ENCODE peak calls at places on chromosomes 12 and 14, in six cellular contexts. One of them, this sample, is unnamed.

GRCh38 chr12:26845984-26846383 is 13.0 kb upstream of the ITPR2 start:
- DNase-seq in LoVo: no peak
- DNase-seq in M059J: peak
- DNase-seq in HTR-8/SVneo: no peak
- DNase-seq in endothelial cell: no peak
- DNase-seq in activated CD8-positive, alpha-beta memory T cell treated with anti-CD3 and anti-CD28 coated beads, Interleukin-2, amount 50 U/mL, for 4 hours: no peak
- DNase-seq in this sample: no peak

GRCh38 chr14:55423969-55424368 is 12.3 kb upstream of the ATG14 start:
- DNase-seq in activated CD8-positive, alpha-beta memory T cell treated with anti-CD3 and anti-CD28 coated beads, Interleukin-2, amount 50 U/mL, for 4 hours: no peak
- DNase-seq in LoVo: peak
- DNase-seq in HTR-8/SVneo: no peak
- DNase-seq in M059J: no peak
- DNase-seq in endothelial cell: no peak
- DNase-seq in this sample: no peak

GRCh38 chr12:52280319-52280795 is 5.9 kb downstream of the KRT86 start:
- DNase-seq in LoVo: peak
- DNase-seq in M059J: peak
- DNase-seq in HTR-8/SVneo: peak
- DNase-seq in activated CD8-positive, alpha-beta memory T cell treated with anti-CD3 and anti-CD28 coated beads, Interleukin-2, amount 50 U/mL, for 4 hours: no peak
- DNase-seq in endothelial cell: no peak
- DNase-seq in this sample: no peak

GRCh38 chr12:2639020-2639298 is 155.8 kb upstream of the FKBP4 start:
- DNase-seq in endothelial cell: no peak
- DNase-seq in activated CD8-positive, alpha-beta memory T cell treated with anti-CD3 and anti-CD28 coated beads, Interleukin-2, amount 50 U/mL, for 4 hours: no peak
- DNase-seq in LoVo: no peak
- DNase-seq in M059J: no peak
- DNase-seq in HTR-8/SVneo: no peak
- DNase-seq in this sample: no peak

GRCh38 chr12:68939500-68939899 is 6.5 kb upstream of the CPM start:
- DNase-seq in LoVo: no peak
- DNase-seq in HTR-8/SVneo: no peak
- DNase-seq in endothelial cell: no peak
- DNase-seq in M059J: no peak
- DNase-seq in activated CD8-positive, alpha-beta memory T cell treated with anti-CD3 and anti-CD28 coated beads, Interleukin-2, amount 50 U/mL, for 4 hours: no peak
- DNase-seq in this sample: no peak

GRCh38 chr12:57248934-57249742 is 1.8 kb downstream of the STAC3 start:
- DNase-seq in endothelial cell: no peak
- DNase-seq in HTR-8/SVneo: no peak
- DNase-seq in M059J: no peak
- DNase-seq in activated CD8-positive, alpha-beta memory T cell treated with anti-CD3 and anti-CD28 coated beads, Interleukin-2, amount 50 U/mL, for 4 hours: no peak
- DNase-seq in LoVo: no peak
- DNase-seq in this sample: no peak

GRCh38 chr14:20683896-20684661 is at the start of gene RNASE4:
- DNase-seq in LoVo: peak
- DNase-seq in endothelial cell: peak
- DNase-seq in M059J: peak
- DNase-seq in HTR-8/SVneo: no peak
- DNase-seq in activated CD8-positive, alpha-beta memory T cell treated with anti-CD3 and anti-CD28 coated beads, Interleukin-2, amount 50 U/mL, for 4 hours: peak
- DNase-seq in this sample: peak

GRCh38 chr12:17809206-17809605 is 280.8 kb downstream of the RERGL start:
- DNase-seq in endothelial cell: no peak
- DNase-seq in HTR-8/SVneo: no peak
- DNase-seq in M059J: no peak
- DNase-seq in LoVo: no peak
- DNase-seq in activated CD8-positive, alpha-beta memory T cell treated with anti-CD3 and anti-CD28 coated beads, Interleukin-2, amount 50 U/mL, for 4 hours: no peak
- DNase-seq in this sample: no peak

GRCh38 chr12:51020448-51021182 is 5.6 kb downstream of the SLC11A2 start:
- DNase-seq in HTR-8/SVneo: no peak
- DNase-seq in activated CD8-positive, alpha-beta memory T cell treated with anti-CD3 and anti-CD28 coated beads, Interleukin-2, amount 50 U/mL, for 4 hours: no peak
- DNase-seq in M059J: no peak
- DNase-seq in LoVo: no peak
- DNase-seq in endothelial cell: no peak
- DNase-seq in this sample: no peak

GRCh38 chr14:100522616-100523021 is 64.6 kb downstream of the BEGAIN start:
- DNase-seq in activated CD8-positive, alpha-beta memory T cell treated with anti-CD3 and anti-CD28 coated beads, Interleukin-2, amount 50 U/mL, for 4 hours: no peak
- DNase-seq in LoVo: no peak
- DNase-seq in endothelial cell: no peak
- DNase-seq in M059J: no peak
- DNase-seq in HTR-8/SVneo: no peak
- DNase-seq in this sample: peak

GRCh38 chr14:28768549-28768870 is 1.9 kb downstream of the FOXG1 start:
- DNase-seq in LoVo: no peak
- DNase-seq in endothelial cell: no peak
- DNase-seq in activated CD8-positive, alpha-beta memory T cell treated with anti-CD3 and anti-CD28 coated beads, Interleukin-2, amount 50 U/mL, for 4 hours: no peak
- DNase-seq in M059J: no peak
- DNase-seq in HTR-8/SVneo: no peak
- DNase-seq in this sample: no peak

GRCh38 chr12:98572010-98572409 is 21.5 kb upstream of the SLC25A3 start:
- DNase-seq in LoVo: no peak
- DNase-seq in endothelial cell: no peak
- DNase-seq in M059J: no peak
- DNase-seq in HTR-8/SVneo: no peak
- DNase-seq in activated CD8-positive, alpha-beta memory T cell treated with anti-CD3 and anti-CD28 coated beads, Interleukin-2, amount 50 U/mL, for 4 hours: no peak
- DNase-seq in this sample: no peak

GRCh38 chr12:115846516-115846915 is 431.0 kb downstream of the MED13L start:
- DNase-seq in endothelial cell: no peak
- DNase-seq in M059J: no peak
- DNase-seq in LoVo: no peak
- DNase-seq in activated CD8-positive, alpha-beta memory T cell treated with anti-CD3 and anti-CD28 coated beads, Interleukin-2, amount 50 U/mL, for 4 hours: no peak
- DNase-seq in HTR-8/SVneo: no peak
- DNase-seq in this sample: no peak

GRCh38 chr12:132393991-132394949 is 64.9 kb upstream of the GALNT9 start:
- DNase-seq in LoVo: peak
- DNase-seq in HTR-8/SVneo: peak
- DNase-seq in M059J: peak
- DNase-seq in activated CD8-positive, alpha-beta memory T cell treated with anti-CD3 and anti-CD28 coated beads, Interleukin-2, amount 50 U/mL, for 4 hours: no peak
- DNase-seq in endothelial cell: no peak
- DNase-seq in this sample: no peak

GRCh38 chr14:57834961-57835360 is 30.9 kb downstream of the SLC35F4 start:
- DNase-seq in M059J: no peak
- DNase-seq in endothelial cell: no peak
- DNase-seq in LoVo: no peak
- DNase-seq in HTR-8/SVneo: no peak
- DNase-seq in activated CD8-positive, alpha-beta memory T cell treated with anti-CD3 and anti-CD28 coated beads, Interleukin-2, amount 50 U/mL, for 4 hours: no peak
- DNase-seq in this sample: no peak

GRCh38 chr14:22370084-22370847 is 218.8 kb downstream of the DAD1 start:
- DNase-seq in activated CD8-positive, alpha-beta memory T cell treated with anti-CD3 and anti-CD28 coated beads, Interleukin-2, amount 50 U/mL, for 4 hours: no peak
- DNase-seq in endothelial cell: no peak
- DNase-seq in HTR-8/SVneo: no peak
- DNase-seq in M059J: peak
- DNase-seq in LoVo: no peak
- DNase-seq in this sample: no peak

GRCh38 chr12:96401061-96401871 is 1.0 kb upstream of the CDK17 start:
- DNase-seq in HTR-8/SVneo: peak
- DNase-seq in endothelial cell: peak
- DNase-seq in activated CD8-positive, alpha-beta memory T cell treated with anti-CD3 and anti-CD28 coated beads, Interleukin-2, amount 50 U/mL, for 4 hours: peak
- DNase-seq in M059J: peak
- DNase-seq in LoVo: peak
- DNase-seq in this sample: no peak

GRCh38 chr14:85342858-85343607 is 186.9 kb upstream of the FLRT2 start:
- DNase-seq in activated CD8-positive, alpha-beta memory T cell treated with anti-CD3 and anti-CD28 coated beads, Interleukin-2, amount 50 U/mL, for 4 hours: no peak
- DNase-seq in M059J: no peak
- DNase-seq in HTR-8/SVneo: no peak
- DNase-seq in endothelial cell: no peak
- DNase-seq in LoVo: no peak
- DNase-seq in this sample: no peak

GRCh38 chr14:76726551-76726961 is 34.7 kb upstream of the VASH1 start:
- DNase-seq in M059J: no peak
- DNase-seq in HTR-8/SVneo: no peak
- DNase-seq in activated CD8-positive, alpha-beta memory T cell treated with anti-CD3 and anti-CD28 coated beads, Interleukin-2, amount 50 U/mL, for 4 hours: no peak
- DNase-seq in endothelial cell: no peak
- DNase-seq in LoVo: no peak
- DNase-seq in this sample: no peak

GRCh38 chr14:96470331-96470730 is 31.9 kb upstream of the PAPOLA start:
- DNase-seq in LoVo: no peak
- DNase-seq in HTR-8/SVneo: no peak
- DNase-seq in endothelial cell: no peak
- DNase-seq in activated CD8-positive, alpha-beta memory T cell treated with anti-CD3 and anti-CD28 coated beads, Interleukin-2, amount 50 U/mL, for 4 hours: no peak
- DNase-seq in M059J: no peak
- DNase-seq in this sample: no peak

GRCh38 chr12:5259523-5259922 is 172.4 kb upstream of the NTF3 start:
- DNase-seq in endothelial cell: no peak
- DNase-seq in activated CD8-positive, alpha-beta memory T cell treated with anti-CD3 and anti-CD28 coated beads, Interleukin-2, amount 50 U/mL, for 4 hours: no peak
- DNase-seq in LoVo: peak
- DNase-seq in HTR-8/SVneo: no peak
- DNase-seq in M059J: peak
- DNase-seq in this sample: no peak